ENCODE peak calls at places on chromosomes 11 and 22, in seven cellular contexts. O is A549, B is heart left ventricle, K is adrenal gland, M is uterus, J is body of pancreas, W is IMR-90. C is an unnamed sample.

GRCh38 chr22:49176956-49177355 is 650.7 kb downstream of the BRD1 start:
- DNase-seq in M (no peak), B (no peak), J (no peak), W (no peak), K (no peak), O (no peak), C (no peak)

GRCh38 chr11:99098258-99098657 is 77.5 kb downstream of the CNTN5 start:
- DNase-seq in M (no peak), B (no peak), O (no peak), W (no peak), K (no peak), J (no peak), C (no peak)

GRCh38 chr11:134995746-134996145 is 583.7 kb upstream of the B3GAT1 start:
- DNase-seq in O (no peak), M (no peak), B (no peak), K (no peak), J (no peak), W (no peak), C (no peak)

GRCh38 chr22:37610480-37611148 is 2.0 kb downstream of the GGA1 start:
- DNase-seq in B (no peak), W (no peak), J (no peak), M (peak), O (no peak), K (peak), C (no peak)

GRCh38 chr22:45834241-45834640 is 142.7 kb downstream of the WNT7B start:
- DNase-seq in M (no peak), W (no peak), J (no peak), K (no peak), B (no peak), O (no peak), C (no peak)

GRCh38 chr11:64357904-64358535 is 942 bp upstream of the RPS6KA4 start:
- DNase-seq in O (peak), J (no peak), K (no peak), B (no peak), M (no peak), W (no peak), C (peak)

GRCh38 chr11:116896211-116896610 is 58.8 kb upstream of the APOA1 start:
- DNase-seq in O (no peak), K (no peak), J (no peak), M (no peak), B (no peak), W (no peak), C (no peak)

GRCh38 chr11:60498399-60498798 is 5.8 kb downstream of the MS4A12 start:
- DNase-seq in W (no peak), B (no peak), J (no peak), O (no peak), K (no peak), M (no peak), C (no peak)

GRCh38 chr11:128502736-128503135 is 84.6 kb downstream of the ETS1 start:
- DNase-seq in O (no peak), B (no peak), W (peak), M (no peak), K (no peak), J (no peak), C (no peak)

GRCh38 chr11:77191823-77192495 is 63.9 kb downstream of the MYO7A start:
- DNase-seq in W (peak), J (peak), B (no peak), M (no peak), O (peak), K (no peak), C (no peak)

GRCh38 chr11:30938801-30939200 is 352.6 kb upstream of the MPPED2 start:
- DNase-seq in M (no peak), O (no peak), B (no peak), J (no peak), K (no peak), W (no peak), C (no peak)

GRCh38 chr22:30969532-30970355 is 679 bp downstream of the TUG1 start:
- DNase-seq in O (peak), W (peak), B (peak), J (peak), M (peak), K (peak), C (no peak)

GRCh38 chr22:21947040-21948014 is 5.3 kb downstream of the PPM1F start:
- DNase-seq in B (no peak), J (no peak), W (peak), O (no peak), K (no peak), M (peak), C (no peak)

GRCh38 chr11:77052531-77052930 is 14.2 kb upstream of the CAPN5 start:
- DNase-seq in B (no peak), K (no peak), M (no peak), W (no peak), O (no peak), J (no peak), C (no peak)

GRCh38 chr11:117816151-117816741 is 8.3 kb downstream of the FXYD2 start:
- DNase-seq in K (peak), W (peak), O (no peak), J (peak), M (no peak), B (no peak), C (no peak)

GRCh38 chr11:134889832-134890231 is 477.8 kb upstream of the B3GAT1 start:
- DNase-seq in O (no peak), W (no peak), M (no peak), J (no peak), B (no peak), K (no peak), C (no peak)

GRCh38 chr11:127247261-127247660 is 246.7 kb upstream of the KIRREL3 start:
- DNase-seq in M (no peak), O (no peak), B (no peak), J (no peak), W (no peak), K (no peak), C (no peak)

GRCh38 chr22:32355760-32356159 is 1.9 kb upstream of the RFPL3 start:
- DNase-seq in M (no peak), J (no peak), O (no peak), K (no peak), W (no peak), B (no peak), C (no peak)

GRCh38 chr11:68525930-68526329 is 65.4 kb downstream of the PPP6R3 start:
- DNase-seq in M (no peak), K (no peak), W (peak), O (no peak), J (no peak), B (no peak), C (peak)

GRCh38 chr11:13883042-13883441 is 79.5 kb upstream of the SPON1 start:
- DNase-seq in J (no peak), O (no peak), K (no peak), W (no peak), B (no peak), M (no peak), C (no peak)

GRCh38 chr22:48993655-48994054 is 834.0 kb downstream of the BRD1 start:
- DNase-seq in W (no peak), K (no peak), B (no peak), M (no peak), O (no peak), J (no peak), C (no peak)

GRCh38 chr11:46537121-46537520 is 56.7 kb downstream of the AMBRA1 start:
- DNase-seq in K (no peak), B (no peak), O (no peak), J (no peak), M (no peak), W (peak), C (no peak)

GRCh38 chr22:21455334-21456089 is 11.7 kb upstream of the TMEM191C start:
- DNase-seq in O (no peak), M (peak), B (no peak), J (no peak), K (peak), W (no peak), C (no peak)

GRCh38 chr11:12393691-12394090 is 16.3 kb downstream of the PARVA start:
- DNase-seq in J (no peak), B (no peak), W (no peak), K (no peak), M (no peak), O (no peak), C (no peak)

GRCh38 chr22:37163096-37163489 is 13.4 kb upstream of the IL2RB start:
- DNase-seq in J (no peak), O (no peak), K (no peak), B (no peak), M (no peak), W (no peak), C (no peak)

GRCh38 chr22:24772493-24773220 is 1.9 kb downstream of the PIWIL3 start:
- DNase-seq in J (no peak), B (no peak), O (peak), K (no peak), W (peak), M (no peak), C (peak)

GRCh38 chr22:49286236-49286760 is 541.4 kb downstream of the BRD1 start:
- DNase-seq in J (no peak), O (no peak), W (no peak), K (no peak), M (no peak), B (no peak), C (no peak)

GRCh38 chr11:115964091-115964490 is 459.9 kb upstream of the CADM1 start:
- DNase-seq in M (no peak), W (peak), B (no peak), K (no peak), O (no peak), J (no peak), C (no peak)

GRCh38 chr11:57321996-57322880 is 2.5 kb downstream of the TNKS1BP1 start:
- DNase-seq in K (peak), W (peak), B (peak), J (peak), M (peak), O (peak), C (peak)

GRCh38 chr11:77705195-77705876 is 67.7 kb upstream of the CLNS1A start:
- DNase-seq in K (no peak), M (no peak), W (peak), O (peak), B (no peak), J (no peak), C (peak)

GRCh38 chr11:114072978-114073377 is 13.5 kb downstream of the ZBTB16 start:
- DNase-seq in K (no peak), W (no peak), B (no peak), M (no peak), J (no peak), O (no peak), C (no peak)
- TF ChIP-seq POLR2A in K (no peak), W (no peak), B (no peak), M (no peak), J (no peak), O (no peak), C (no peak)

DNA sequence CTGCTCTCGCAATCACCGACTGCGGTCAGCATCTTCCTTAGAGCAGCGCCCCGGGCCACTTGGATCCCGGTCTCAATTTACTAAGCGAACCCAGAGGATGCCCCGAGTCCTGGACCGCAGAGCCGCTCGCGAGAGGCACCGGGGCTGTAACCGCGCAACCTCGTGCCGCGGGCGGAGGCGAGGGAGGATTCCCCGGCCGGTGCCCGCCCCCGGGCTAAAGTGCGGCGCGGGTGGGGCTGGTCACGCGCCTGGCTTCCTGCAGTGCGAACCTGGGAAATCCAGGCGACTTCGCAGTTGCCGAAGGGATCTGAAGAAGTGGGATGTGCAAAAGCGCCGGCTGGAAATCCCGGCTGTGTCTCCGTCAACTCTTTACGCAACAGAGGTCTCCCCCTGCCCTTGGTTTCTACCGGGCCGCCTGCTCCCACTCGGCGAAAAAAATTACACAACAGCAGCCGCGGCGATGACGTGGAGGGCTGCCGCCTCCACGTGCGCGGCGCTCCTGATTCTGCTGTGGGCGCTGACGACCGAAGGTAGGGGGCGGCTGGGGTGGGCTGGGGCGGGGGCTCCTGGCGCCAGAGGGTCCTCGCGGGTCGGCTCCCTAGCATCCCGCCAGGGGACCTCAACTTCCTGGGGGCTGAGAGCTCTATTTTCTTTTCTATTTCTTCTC is at the start of gene NCR3LG1:
- DNase-seq in K (peak), M (peak), B (peak), W (peak), J (peak), O (peak), C (no peak)
- TF ChIP-seq POLR2A in K (no peak), M (no peak), B (no peak), W (peak), J (no peak), O (no peak), C (no peak)

GRCh38 chr11:67349036-67349435 is 4.3 kb downstream of the POLD4 start:
- DNase-seq in K (no peak), J (no peak), O (no peak), M (no peak), W (no peak), B (no peak), C (no peak)
- TF ChIP-seq POLR2A in K (no peak), J (no peak), O (no peak), M (no peak), W (no peak), B (no peak), C (no peak)

GRCh38 chr11:9758676-9759518 is 95.0 kb downstream of the SWAP70 start:
- DNase-seq in W (peak), O (peak), M (peak), J (peak), K (peak), B (peak), C (peak)
- TF ChIP-seq POLR2A in W (peak), O (peak), M (no peak), J (peak), K (no peak), B (no peak), C (peak)

DNA sequence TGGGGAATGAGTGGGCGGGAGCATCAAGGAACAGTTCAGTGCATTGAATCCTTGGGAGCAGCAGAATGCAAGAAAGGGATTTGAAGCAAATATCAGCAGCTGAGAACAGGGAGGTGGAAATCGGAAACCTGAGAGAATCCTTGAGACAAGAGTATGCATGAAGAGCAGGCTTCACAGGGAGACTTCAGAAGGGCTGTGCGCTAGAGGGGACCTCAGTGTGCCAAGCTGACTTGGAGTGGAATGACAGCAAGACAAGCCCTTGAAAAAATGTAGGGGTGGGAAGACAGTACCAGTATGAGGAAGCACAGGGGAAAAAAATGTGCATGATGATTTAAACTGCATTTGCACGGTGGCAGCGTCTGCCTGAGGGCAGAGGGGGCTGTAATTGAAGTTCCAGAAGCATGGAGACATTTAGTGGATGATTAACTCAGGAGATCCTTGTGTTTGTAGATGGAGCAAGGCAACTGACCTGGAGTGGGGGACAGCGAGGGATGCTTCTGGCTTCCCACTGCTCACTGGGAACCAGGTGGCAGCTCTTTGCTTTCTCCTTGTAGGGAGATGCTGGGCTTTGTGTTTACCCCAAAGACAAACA is 204.9 kb upstream of the PLET1 start:
- DNase-seq in W (no peak), J (no peak), O (no peak), M (no peak), K (no peak), B (no peak), C (no peak)
- TF ChIP-seq POLR2A in W (no peak), J (no peak), O (no peak), M (no peak), K (no peak), B (no peak), C (no peak)